ENCODE peak calls at places on chromosomes 1 and 21, in nine cellular contexts. J is CD4-positive, alpha-beta T cell; Z is tibial artery; X is esophagus squamous epithelium; C is HCT116; E is ovary; G is CD4-positive, CD25-positive, alpha-beta regulatory T cell; W is lower lobe of right lung; N is heart left ventricle. V is an unnamed sample. For H3K9me3, the result is how much of the 10 kb centered on the place peaks cover.

GRCh38 chr21:26405735-26406361 is 167.2 kb downstream of the CYYR1 start:
- DNase-seq in N (no peak), J (no peak), C (no peak), Z (no peak), E (no peak), W (no peak), G (no peak), X (no peak), V (no peak)

GRCh38 chr1:110176299-110176956 is 26.1 kb downstream of the SLC6A17 start:
- DNase-seq in C (no peak), E (no peak), Z (no peak), X (no peak), J (no peak), N (peak), G (no peak), W (no peak), V (no peak)

GRCh38 chr21:34702341-34702807 is 33.6 kb downstream of the CLIC6 start:
- DNase-seq in C (no peak), W (no peak), G (no peak), Z (peak), N (no peak), J (no peak), E (no peak), X (no peak), V (peak)

GRCh38 chr1:116681343-116681899 is 13.9 kb upstream of the IGSF3 start:
- DNase-seq in W (no peak), N (no peak), C (no peak), Z (no peak), X (no peak), E (no peak), G (no peak), J (no peak), V (no peak)

GRCh38 chr1:87684786-87685185 is 356.1 kb downstream of the LMO4 start:
- DNase-seq in J (no peak), N (no peak), G (no peak), C (no peak), Z (no peak), X (no peak), W (no peak), E (no peak), V (no peak)

GRCh38 chr1:29033829-29034466 is 89.8 kb downstream of the TMEM200B start:
- DNase-seq in C (peak), G (peak), W (no peak), E (no peak), Z (no peak), X (no peak), J (no peak), N (no peak), V (no peak)

GRCh38 chr1:210089848-210090247 is 142.7 kb upstream of the SERTAD4 start:
- DNase-seq in N (no peak), X (no peak), G (no peak), C (peak), Z (no peak), J (no peak), W (no peak), E (no peak), V (no peak)

GRCh38 chr21:45829566-45830147 is 151.9 kb upstream of the COL6A1 start:
- DNase-seq in J (no peak), Z (no peak), C (no peak), W (no peak), N (no peak), X (no peak), G (no peak), E (no peak), V (no peak)

GRCh38 chr1:84855168-84855567 is 37.8 kb downstream of the LPAR3 start:
- DNase-seq in N (no peak), W (no peak), C (no peak), E (no peak), Z (no peak), X (no peak), G (no peak), J (no peak), V (no peak)

GRCh38 chr1:115130786-115131185 is 41.5 kb upstream of the TSPAN2 start:
- DNase-seq in N (no peak), G (no peak), J (no peak), E (no peak), X (no peak), W (no peak), Z (no peak), C (no peak), V (no peak)
- H3K9me3 ChIP-seq in N (under half), G (under half), J (under half), E (under half), X (under half), W (under half), Z (under half), C (under half), V (under half)

GRCh38 chr1:164361927-164362326 is 197.1 kb upstream of the PBX1 start:
- DNase-seq in J (no peak), G (no peak), W (no peak), N (peak), C (no peak), E (no peak), Z (no peak), X (no peak), V (no peak)

GRCh38 chr1:164360265-164360664 is 198.7 kb upstream of the PBX1 start:
- DNase-seq in E (no peak), G (no peak), W (no peak), N (no peak), J (no peak), Z (no peak), C (no peak), X (no peak), V (no peak)

GRCh38 chr1:164356511-164356910 is 202.5 kb upstream of the PBX1 start:
- DNase-seq in Z (no peak), X (no peak), C (no peak), W (no peak), J (no peak), N (no peak), G (no peak), E (no peak), V (no peak)
- H3K9me3 ChIP-seq in Z (under half), X (under half), C (under half), W (under half), J (under half), N (under half), G (under half), E (under half), V (under half)

GRCh38 chr1:4380564-4381168 is 273.7 kb upstream of the AJAP1 start:
- DNase-seq in C (no peak), G (no peak), E (no peak), Z (no peak), N (no peak), J (no peak), W (no peak), X (no peak), V (no peak)
- H3K9me3 ChIP-seq in C (under half), G (under half), E (under half), Z (under half), N (under half), J (under half), W (under half), X (under half), V (under half)

DNA sequence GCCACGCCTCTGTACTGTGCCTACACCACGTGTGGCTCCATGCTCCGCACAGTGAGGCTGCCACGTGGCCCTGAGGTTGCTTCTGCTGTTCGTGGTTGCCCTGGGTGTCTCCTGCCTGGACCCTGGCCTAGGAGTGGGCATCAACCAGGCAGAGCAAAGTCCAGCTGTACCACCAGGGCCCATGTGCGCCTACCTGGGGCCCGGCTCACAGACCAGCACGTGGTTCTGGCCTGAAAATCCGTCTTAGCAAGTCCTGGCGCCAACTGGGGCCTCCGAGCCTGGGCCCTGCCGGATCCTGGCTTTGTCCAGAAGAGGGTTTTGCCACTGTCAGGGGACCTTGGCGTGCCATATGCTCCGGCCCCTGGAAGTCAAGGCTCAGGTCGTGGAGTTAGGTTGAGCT is 107.1 kb upstream of the TTC34 start:
- DNase-seq in Z (no peak), J (no peak), X (no peak), C (no peak), E (no peak), G (no peak), N (no peak), W (no peak), V (no peak)
- H3K9me3 ChIP-seq in Z (under half), J (under half), X (under half), C (under half), E (under half), G (under half), N (under half), W (under half), V (under half)

GRCh38 chr1:81349194-81349965 is 451.4 kb upstream of the ADGRL2 start:
- DNase-seq in N (no peak), J (no peak), G (no peak), E (no peak), X (no peak), C (no peak), Z (no peak), W (no peak), V (no peak)
- H3K9me3 ChIP-seq in N (under half), J (under half), G (under half), E (under half), X (under half), C (under half), Z (under half), W (under half), V (under half)

DNA sequence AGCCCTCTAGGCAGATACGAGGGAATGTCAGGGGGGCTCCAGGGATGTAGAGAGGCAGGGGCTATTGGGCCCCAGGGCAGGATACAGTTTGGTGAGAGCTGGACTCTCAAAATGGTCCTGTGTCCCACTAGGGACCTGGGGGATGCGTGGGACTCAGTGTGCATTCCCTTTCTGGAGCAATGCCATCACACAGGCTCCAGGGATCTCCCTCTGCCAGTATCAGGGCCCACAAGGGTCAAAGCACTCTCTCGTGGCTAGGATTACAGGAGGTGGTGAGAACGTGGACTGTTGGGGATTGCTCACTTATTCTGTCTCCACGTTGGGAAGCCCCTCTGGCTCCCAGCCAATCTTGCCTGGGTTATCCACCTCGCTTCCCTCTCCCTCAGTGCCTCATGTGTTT is 25.8 kb downstream of the KIAA0319L start:
- DNase-seq in J (no peak), Z (no peak), W (no peak), G (no peak), C (no peak), N (no peak), E (no peak), X (no peak), V (no peak)
- H3K9me3 ChIP-seq in J (under half), Z (under half), W (under half), G (under half), C (under half), N (under half), E (under half), X (under half), V (under half)

GRCh38 chr1:5405263-5405662 is 587.0 kb downstream of the NPHP4 start:
- DNase-seq in X (no peak), Z (no peak), C (no peak), G (no peak), W (no peak), J (no peak), N (no peak), E (no peak), V (no peak)

GRCh38 chr1:5403935-5404334 is 588.3 kb downstream of the NPHP4 start:
- DNase-seq in E (no peak), X (no peak), N (no peak), W (no peak), C (no peak), Z (no peak), G (no peak), J (no peak), V (no peak)

GRCh38 chr1:5402618-5403017 is 589.6 kb downstream of the NPHP4 start:
- DNase-seq in E (no peak), C (no peak), J (no peak), X (no peak), W (no peak), Z (no peak), G (no peak), N (no peak), V (no peak)

GRCh38 chr1:5408401-5408800 is 583.8 kb downstream of the NPHP4 start:
- DNase-seq in J (no peak), N (no peak), W (no peak), C (no peak), E (no peak), G (no peak), X (no peak), Z (no peak), V (no peak)

GRCh38 chr1:5404412-5405203 is 587.6 kb downstream of the NPHP4 start:
- DNase-seq in N (no peak), C (no peak), E (no peak), Z (no peak), G (no peak), J (no peak), W (no peak), X (no peak), V (no peak)
- H3K9me3 ChIP-seq in N (under half), C (under half), E (under half), Z (under half), G (under half), J (under half), W (under half), X (under half), V (under half)

V was measured in thoracic aorta.